ENCODE peak calls at places on chromosome 1, in nine cellular contexts. B is nephron progenitor cell; O is cardiac muscle cell; M is effector CD4-positive, alpha-beta T cell; T is stimulated activated CD4-positive, alpha-beta T cell treated with anti-CD3 and anti-CD28 coated beads, Interleukin-12 subunit alpha, Interleukin-12 subunit beta, amount 100 ng/mL, for 4 hours; F is HepG2; C is fibroblast of the aortic adventitia; G is AG20443; Z is chondrocyte. W is an unnamed sample.

GRCh38 chr1:93000291-93000690 is 39.0 kb upstream of the DIPK1A start:
- DNase-seq in Z (no peak), T (no peak), B (peak; percentile 27), O (peak; percentile 19), G (no peak), C (no peak), M (no peak), F (no peak), W (no peak)

GRCh38 chr1:15945832-15946448 is 30.0 kb downstream of the ZBTB17 start:
- DNase-seq in B (no peak), Z (no peak), G (no peak), T (no peak), F (no peak), C (no peak), O (no peak), M (no peak), W (no peak)

GRCh38 chr1:34858901-34859441 is 578 bp downstream of the SMIM12 start:
- DNase-seq in O (peak; percentile 16), F (no peak), B (no peak), Z (no peak), C (peak; percentile 46), G (peak; percentile 62), M (peak; percentile 26), T (peak; percentile 29), W (peak; percentile 6)

GRCh38 chr1:39902121-39902807 is 547 bp upstream of the MYCL start:
- DNase-seq in C (peak; percentile 35), M (peak; percentile 44), B (peak; percentile 73), O (peak; percentile 79), F (peak; percentile 24), T (peak; percentile 68), Z (no peak), G (peak; percentile 70), W (peak; percentile 46)

GRCh38 chr1:27522860-27523665 is 33.1 kb upstream of the WASF2 start:
- DNase-seq in Z (no peak), O (peak; percentile 69), B (peak; percentile 46), T (peak; percentile 48), F (peak; percentile 52), M (peak; percentile 47), G (no peak), C (peak; percentile 51), W (no peak)

GRCh38 chr1:154414606-154415005 is 9.5 kb downstream of the IL6R start:
- DNase-seq in T (no peak), C (no peak), G (no peak), M (no peak), B (no peak), O (no peak), Z (peak; percentile 47), F (no peak), W (no peak)

GRCh38 chr1:232902766-232903357 is 47.5 kb upstream of the NTPCR start:
- DNase-seq in B (no peak), G (no peak), M (no peak), O (no peak), F (no peak), Z (no peak), T (no peak), C (no peak), W (no peak)

GRCh38 chr1:183075861-183076260 is 52.6 kb downstream of the LAMC1 start:
- DNase-seq in T (no peak), C (peak; percentile 61), M (no peak), G (no peak), Z (no peak), B (no peak), O (no peak), F (no peak), W (no peak)

GRCh38 chr1:41122851-41123518 is 101.5 kb upstream of the SLFNL1 start:
- DNase-seq in Z (no peak), O (peak; percentile 32), F (peak; percentile 86), M (no peak), G (peak; percentile 70), C (peak; percentile 72), B (peak; percentile 7), T (no peak), W (no peak)

GRCh38 chr1:204736861-204737260 is 51.3 kb upstream of the LRRN2 start:
- DNase-seq in Z (no peak), G (no peak), M (no peak), T (no peak), F (no peak), B (no peak), C (no peak), O (no peak), W (no peak)

GRCh38 chr1:6491480-6491962 is at the start of gene PLEKHG5:
- DNase-seq in Z (no peak), M (no peak), T (no peak), B (no peak), C (peak; percentile 80), F (peak; percentile 59), G (peak; percentile 58), O (no peak), W (no peak)

GRCh38 chr1:223645903-223646302 is 19.6 kb downstream of the CAPN8 start:
- DNase-seq in Z (no peak), G (no peak), B (no peak), T (no peak), M (no peak), C (no peak), O (no peak), F (no peak), W (no peak)

GRCh38 chr1:14658642-14659041 is 60.2 kb downstream of the KAZN start:
- DNase-seq in G (no peak), F (no peak), T (no peak), O (no peak), B (no peak), M (no peak), C (no peak), Z (no peak), W (no peak)

GRCh38 chr1:32273389-32274208 is 18.3 kb upstream of the HDAC1 start:
- DNase-seq in T (peak; percentile 70), G (no peak), Z (no peak), F (peak; percentile 63), O (no peak), C (peak; percentile 16), B (no peak), M (peak; percentile 82), W (no peak)

GRCh38 chr1:57162607-57163235 is 196.9 kb upstream of the C8B start:
- DNase-seq in B (no peak), G (peak; percentile 14), M (no peak), C (no peak), O (no peak), F (no peak), Z (no peak), T (no peak), W (no peak)

GRCh38 chr1:165381745-165382530 is 25.4 kb upstream of the LMX1A start:
- DNase-seq in T (no peak), Z (no peak), G (peak; percentile 17), O (no peak), B (no peak), F (no peak), C (no peak), M (no peak), W (no peak)

GRCh38 chr1:62082456-62083363 is 111.9 kb upstream of the L1TD1 start:
- DNase-seq in G (peak; percentile 68), C (peak; percentile 60), B (peak; percentile 54), O (peak; percentile 47), M (peak; percentile 16), Z (no peak), F (peak; percentile 20), T (peak; percentile 5), W (peak; percentile 8)

GRCh38 chr1:41866285-41866684 is 52.4 kb downstream of the HIVEP3 start:
- DNase-seq in Z (no peak), G (no peak), T (no peak), M (no peak), C (no peak), B (no peak), O (no peak), F (no peak), W (no peak)